ENCODE peak calls at places on chromosomes 2 and 18, in nine cellular contexts. One of them, this sample, is unnamed.

GRCh38 chr18:49020129-49020528 is 69.4 kb upstream of the SMAD7 start:
- DNase-seq in NCI-H2081: no peak
- DNase-seq in Daoy: no peak
- DNase-seq in iris pigment epithelial cell: no peak
- DNase-seq in neural crest cell: no peak
- DNase-seq in GM12865: no peak
- DNase-seq in stimulated activated CD4-positive, alpha-beta T cell treated with anti-CD3 and anti-CD28 coated beads, TNF-alpha, amount 100 ng/mL, for 48 hours: no peak
- DNase-seq in T-cell: no peak
- DNase-seq in activated CD4-positive, alpha-beta T cell treated with anti-CD3 and anti-CD28 coated beads for 1 hour: peak
- DNase-seq in this sample: no peak

GRCh38 chr18:70289351-70290330 is 796 bp downstream of the SOCS6 start:
- DNase-seq in stimulated activated CD4-positive, alpha-beta T cell treated with anti-CD3 and anti-CD28 coated beads, TNF-alpha, amount 100 ng/mL, for 48 hours: no peak
- DNase-seq in iris pigment epithelial cell: peak
- DNase-seq in GM12865: peak
- DNase-seq in NCI-H2081: peak
- DNase-seq in neural crest cell: peak
- DNase-seq in Daoy: peak
- DNase-seq in activated CD4-positive, alpha-beta T cell treated with anti-CD3 and anti-CD28 coated beads for 1 hour: no peak
- DNase-seq in T-cell: peak
- DNase-seq in this sample: peak

GRCh38 chr18:46169464-46169941 is 65.3 kb downstream of the HAUS1 start:
- DNase-seq in GM12865: peak
- DNase-seq in NCI-H2081: no peak
- DNase-seq in activated CD4-positive, alpha-beta T cell treated with anti-CD3 and anti-CD28 coated beads for 1 hour: no peak
- DNase-seq in neural crest cell: no peak
- DNase-seq in T-cell: no peak
- DNase-seq in stimulated activated CD4-positive, alpha-beta T cell treated with anti-CD3 and anti-CD28 coated beads, TNF-alpha, amount 100 ng/mL, for 48 hours: no peak
- DNase-seq in Daoy: peak
- DNase-seq in iris pigment epithelial cell: peak
- DNase-seq in this sample: no peak

GRCh38 chr2:12210016-12210933 is 463.8 kb downstream of the LPIN1 start:
- DNase-seq in GM12865: no peak
- DNase-seq in iris pigment epithelial cell: no peak
- DNase-seq in activated CD4-positive, alpha-beta T cell treated with anti-CD3 and anti-CD28 coated beads for 1 hour: no peak
- DNase-seq in NCI-H2081: no peak
- DNase-seq in T-cell: no peak
- DNase-seq in Daoy: no peak
- DNase-seq in neural crest cell: no peak
- DNase-seq in stimulated activated CD4-positive, alpha-beta T cell treated with anti-CD3 and anti-CD28 coated beads, TNF-alpha, amount 100 ng/mL, for 48 hours: no peak
- DNase-seq in this sample: no peak

GRCh38 chr2:96993367-96993766 is 7.0 kb upstream of the FAM178B start:
- DNase-seq in neural crest cell: no peak
- DNase-seq in T-cell: no peak
- DNase-seq in NCI-H2081: no peak
- DNase-seq in activated CD4-positive, alpha-beta T cell treated with anti-CD3 and anti-CD28 coated beads for 1 hour: no peak
- DNase-seq in GM12865: no peak
- DNase-seq in iris pigment epithelial cell: no peak
- DNase-seq in Daoy: no peak
- DNase-seq in stimulated activated CD4-positive, alpha-beta T cell treated with anti-CD3 and anti-CD28 coated beads, TNF-alpha, amount 100 ng/mL, for 48 hours: no peak
- DNase-seq in this sample: no peak

GRCh38 chr18:55150001-55150400 is 190.7 kb upstream of the CCDC68 start:
- DNase-seq in activated CD4-positive, alpha-beta T cell treated with anti-CD3 and anti-CD28 coated beads for 1 hour: no peak
- DNase-seq in GM12865: no peak
- DNase-seq in iris pigment epithelial cell: no peak
- DNase-seq in Daoy: no peak
- DNase-seq in T-cell: no peak
- DNase-seq in stimulated activated CD4-positive, alpha-beta T cell treated with anti-CD3 and anti-CD28 coated beads, TNF-alpha, amount 100 ng/mL, for 48 hours: no peak
- DNase-seq in neural crest cell: no peak
- DNase-seq in NCI-H2081: no peak
- DNase-seq in this sample: no peak

GRCh38 chr2:195489101-195489500 is 167.9 kb upstream of the SLC39A10 start:
- DNase-seq in GM12865: no peak
- DNase-seq in Daoy: no peak
- DNase-seq in neural crest cell: no peak
- DNase-seq in stimulated activated CD4-positive, alpha-beta T cell treated with anti-CD3 and anti-CD28 coated beads, TNF-alpha, amount 100 ng/mL, for 48 hours: no peak
- DNase-seq in NCI-H2081: no peak
- DNase-seq in activated CD4-positive, alpha-beta T cell treated with anti-CD3 and anti-CD28 coated beads for 1 hour: no peak
- DNase-seq in iris pigment epithelial cell: no peak
- DNase-seq in T-cell: no peak
- DNase-seq in this sample: no peak

GRCh38 chr2:37973615-37974353 is 48.7 kb downstream of the RMDN2 start:
- DNase-seq in activated CD4-positive, alpha-beta T cell treated with anti-CD3 and anti-CD28 coated beads for 1 hour: no peak
- DNase-seq in neural crest cell: no peak
- DNase-seq in iris pigment epithelial cell: no peak
- DNase-seq in NCI-H2081: no peak
- DNase-seq in T-cell: no peak
- DNase-seq in GM12865: no peak
- DNase-seq in stimulated activated CD4-positive, alpha-beta T cell treated with anti-CD3 and anti-CD28 coated beads, TNF-alpha, amount 100 ng/mL, for 48 hours: no peak
- DNase-seq in Daoy: no peak
- DNase-seq in this sample: no peak

GRCh38 chr2:19026156-19026660 is 332.2 kb downstream of the OSR1 start:
- DNase-seq in NCI-H2081: no peak
- DNase-seq in T-cell: no peak
- DNase-seq in GM12865: no peak
- DNase-seq in stimulated activated CD4-positive, alpha-beta T cell treated with anti-CD3 and anti-CD28 coated beads, TNF-alpha, amount 100 ng/mL, for 48 hours: no peak
- DNase-seq in iris pigment epithelial cell: no peak
- DNase-seq in activated CD4-positive, alpha-beta T cell treated with anti-CD3 and anti-CD28 coated beads for 1 hour: no peak
- DNase-seq in Daoy: no peak
- DNase-seq in neural crest cell: no peak
- DNase-seq in this sample: no peak

GRCh38 chr2:110864721-110865120 is 132.3 kb downstream of the ACOXL start:
- DNase-seq in GM12865: no peak
- DNase-seq in activated CD4-positive, alpha-beta T cell treated with anti-CD3 and anti-CD28 coated beads for 1 hour: no peak
- DNase-seq in iris pigment epithelial cell: no peak
- DNase-seq in T-cell: no peak
- DNase-seq in Daoy: no peak
- DNase-seq in neural crest cell: no peak
- DNase-seq in stimulated activated CD4-positive, alpha-beta T cell treated with anti-CD3 and anti-CD28 coated beads, TNF-alpha, amount 100 ng/mL, for 48 hours: no peak
- DNase-seq in NCI-H2081: no peak
- DNase-seq in this sample: no peak

GRCh38 chr18:79422022-79422782 is 26.5 kb downstream of the NFATC1 start:
- DNase-seq in iris pigment epithelial cell: peak
- DNase-seq in GM12865: peak
- DNase-seq in Daoy: peak
- DNase-seq in neural crest cell: no peak
- DNase-seq in NCI-H2081: no peak
- DNase-seq in stimulated activated CD4-positive, alpha-beta T cell treated with anti-CD3 and anti-CD28 coated beads, TNF-alpha, amount 100 ng/mL, for 48 hours: no peak
- DNase-seq in activated CD4-positive, alpha-beta T cell treated with anti-CD3 and anti-CD28 coated beads for 1 hour: no peak
- DNase-seq in T-cell: no peak
- DNase-seq in this sample: no peak

GRCh38 chr2:66301767-66302140 is 133.2 kb upstream of the MEIS1 start:
- DNase-seq in iris pigment epithelial cell: no peak
- DNase-seq in stimulated activated CD4-positive, alpha-beta T cell treated with anti-CD3 and anti-CD28 coated beads, TNF-alpha, amount 100 ng/mL, for 48 hours: no peak
- DNase-seq in neural crest cell: no peak
- DNase-seq in activated CD4-positive, alpha-beta T cell treated with anti-CD3 and anti-CD28 coated beads for 1 hour: no peak
- DNase-seq in NCI-H2081: no peak
- DNase-seq in T-cell: no peak
- DNase-seq in Daoy: no peak
- DNase-seq in GM12865: no peak
- DNase-seq in this sample: no peak

GRCh38 chr2:239383036-239383795 is 17.6 kb downstream of the HDAC4 start:
- DNase-seq in neural crest cell: no peak
- DNase-seq in activated CD4-positive, alpha-beta T cell treated with anti-CD3 and anti-CD28 coated beads for 1 hour: no peak
- DNase-seq in Daoy: no peak
- DNase-seq in stimulated activated CD4-positive, alpha-beta T cell treated with anti-CD3 and anti-CD28 coated beads, TNF-alpha, amount 100 ng/mL, for 48 hours: no peak
- DNase-seq in NCI-H2081: no peak
- DNase-seq in GM12865: no peak
- DNase-seq in iris pigment epithelial cell: no peak
- DNase-seq in T-cell: no peak
- DNase-seq in this sample: no peak

GRCh38 chr2:103268841-103269498 is 507.1 kb downstream of the TMEM182 start:
- DNase-seq in NCI-H2081: no peak
- DNase-seq in T-cell: no peak
- DNase-seq in neural crest cell: no peak
- DNase-seq in Daoy: no peak
- DNase-seq in stimulated activated CD4-positive, alpha-beta T cell treated with anti-CD3 and anti-CD28 coated beads, TNF-alpha, amount 100 ng/mL, for 48 hours: no peak
- DNase-seq in iris pigment epithelial cell: no peak
- DNase-seq in activated CD4-positive, alpha-beta T cell treated with anti-CD3 and anti-CD28 coated beads for 1 hour: no peak
- DNase-seq in GM12865: no peak
- DNase-seq in this sample: no peak

This sample was measured in NCI-H146.